ENCODE peak calls at places on chromosomes 16 and 17, in ten cellular contexts. D, W, P, A, J, U, I, T, V and M are unnamed samples.

GRCh38 chr16:78249056-78249455 is 149.6 kb downstream of the WWOX start:
- DNase-seq in V (peak), A (no peak), W (no peak), D (no peak), J (peak), T (no peak), U (no peak), I (no peak), P (no peak), M (no peak)

GRCh38 chr16:12546918-12547607 is 256.6 kb downstream of the CPPED1 start:
- DNase-seq in U (no peak), T (no peak), A (no peak), J (no peak), I (no peak), V (no peak), P (peak), D (peak), W (no peak), M (no peak)

GRCh38 chr16:52921104-52921503 is 131.6 kb downstream of the CHD9NB start:
- DNase-seq in T (no peak), W (no peak), U (no peak), J (no peak), A (no peak), P (no peak), D (no peak), I (no peak), V (no peak), M (no peak)

GRCh38 chr17:59311051-59311468 is 20.4 kb upstream of the YPEL2 start:
- DNase-seq in P (peak), W (peak), J (peak), V (peak), D (peak), U (peak), T (peak), A (peak), I (peak), M (no peak)

GRCh38 chr17:78658281-78658785 is 81.1 kb upstream of the DNAH17 start:
- DNase-seq in P (no peak), U (peak), W (no peak), D (no peak), T (no peak), V (no peak), A (no peak), I (no peak), J (no peak), M (no peak)

GRCh38 chr16:546909-547770 is 13.1 kb upstream of the PRR35 start:
- DNase-seq in V (peak), D (no peak), W (peak), U (peak), I (no peak), J (peak), A (peak), T (peak), P (no peak), M (no peak)

GRCh38 chr17:9837551-9838471 is 12.1 kb downstream of the GLP2R start:
- DNase-seq in A (no peak), I (no peak), T (peak), W (no peak), U (peak), D (no peak), J (no peak), P (no peak), V (no peak), M (peak)

GRCh38 chr17:34009946-34010345 is 245.1 kb upstream of the CCL2 start:
- DNase-seq in U (no peak), V (no peak), J (no peak), T (no peak), D (no peak), W (no peak), I (no peak), A (no peak), P (no peak), M (no peak)

GRCh38 chr17:46984892-46985291 is 5.8 kb upstream of the RPRML start:
- DNase-seq in P (no peak), I (no peak), W (no peak), D (no peak), A (no peak), U (no peak), J (no peak), T (no peak), V (no peak), M (no peak)

GRCh38 chr17:62819511-62820221 is 11.6 kb upstream of the MARCHF10 start:
- DNase-seq in D (no peak), U (peak), T (peak), V (peak), W (no peak), J (peak), I (no peak), A (peak), P (no peak), M (peak)

GRCh38 chr17:17557796-17558195 is 33.7 kb downstream of the PEMT start:
- DNase-seq in P (no peak), A (no peak), I (no peak), U (no peak), T (no peak), V (no peak), D (no peak), W (no peak), J (no peak), M (no peak)

GRCh38 chr17:40179923-40180659 is 2.8 kb downstream of the RAPGEFL1 start:
- DNase-seq in U (peak), I (no peak), A (no peak), V (no peak), D (no peak), J (no peak), P (no peak), T (peak), W (no peak), M (peak)

GRCh38 chr16:67198238-67198734 is 645 bp upstream of the ELMO3 start:
- DNase-seq in T (peak), P (no peak), D (peak), U (peak), I (no peak), W (no peak), V (no peak), A (peak), J (no peak), M (peak)

GRCh38 chr17:19753049-19753444 is 4.9 kb upstream of the ALDH3A1 start:
- DNase-seq in T (peak), U (peak), J (no peak), A (no peak), P (no peak), V (no peak), W (no peak), I (no peak), D (no peak), M (peak)

GRCh38 chr17:45990836-45991235 is 8.2 kb upstream of the STH start:
- DNase-seq in V (no peak), U (no peak), A (no peak), W (no peak), D (peak), P (no peak), T (no peak), J (no peak), I (no peak), M (no peak)

GRCh38 chr17:48053758-48054237 is 5.6 kb downstream of the NFE2L1 start:
- DNase-seq in D (no peak), T (no peak), U (no peak), V (no peak), J (no peak), I (no peak), A (no peak), P (no peak), W (no peak), M (no peak)

GRCh38 chr17:16940116-16940881 is 31.6 kb downstream of the TNFRSF13B start:
- DNase-seq in U (no peak), I (no peak), V (no peak), A (no peak), T (no peak), P (no peak), J (no peak), W (no peak), D (no peak), M (no peak)

GRCh38 chr16:8920676-8921625 is 38.8 kb downstream of the LITAFD start:
- DNase-seq in J (no peak), W (no peak), P (no peak), T (no peak), D (no peak), I (no peak), A (no peak), V (no peak), U (no peak), M (no peak)

GRCh38 chr17:68318103-68318991 is 27.1 kb downstream of the ARSG start:
- DNase-seq in V (no peak), J (no peak), A (no peak), I (no peak), W (no peak), T (peak), D (no peak), P (no peak), U (peak), M (no peak)

GRCh38 chr16:17414421-17414820 is 56.3 kb downstream of the XYLT1 start:
- DNase-seq in U (no peak), D (peak), V (no peak), I (no peak), P (no peak), A (peak), W (no peak), T (no peak), J (no peak), M (no peak)

GRCh38 chr17:60139438-60140285 is 10.1 kb upstream of the CA4 start:
- DNase-seq in T (peak), D (no peak), V (no peak), U (peak), A (peak), I (no peak), P (peak), J (peak), W (peak), M (peak)

GRCh38 chr16:85286066-85286712 is 173.9 kb upstream of the CIBAR2 start:
- DNase-seq in D (no peak), T (no peak), W (no peak), I (no peak), P (no peak), U (peak), V (no peak), A (no peak), J (no peak), M (no peak)

GRCh38 chr17:1270210-1271019 is at the start of gene BHLHA9:
- DNase-seq in T (no peak), U (no peak), A (no peak), V (no peak), D (no peak), W (no peak), P (no peak), I (no peak), J (no peak), M (no peak)

GRCh38 chr16:51150894-51151320 is at the start of gene SALL1:
- DNase-seq in T (peak), J (no peak), A (no peak), D (no peak), P (no peak), I (no peak), W (no peak), V (no peak), U (no peak), M (no peak)

GRCh38 chr16:66935319-66936011 is at the start of gene CES2:
- DNase-seq in V (no peak), A (no peak), P (no peak), T (peak), D (no peak), J (no peak), W (no peak), I (no peak), U (peak), M (peak)

GRCh38 chr17:15456486-15456885 is 10.9 kb downstream of the CDRT4 start:
- DNase-seq in J (no peak), P (no peak), U (no peak), D (no peak), V (no peak), A (no peak), T (no peak), W (no peak), I (no peak), M (no peak)

GRCh38 chr16:83581082-83581481 is 226.7 kb upstream of the HSBP1 start:
- DNase-seq in J (no peak), A (no peak), P (peak), D (no peak), T (peak), U (peak), I (no peak), V (no peak), W (no peak), M (no peak)